ENCODE peak calls at places on chromosomes 4 and X, in seven cellular contexts. L is adrenal gland, M is B cell, G is endothelial cell, P is EL, E is hepatocyte, B is GDM1. W is an unnamed sample.
A peak's percentile ranks its signal among the peaks of the same experiment; 100 is the strongest.

GRCh38 chrX:103664363-103664762 is 22.1 kb downstream of the MORF4L2 start:
- DNase-seq in L (no peak), E (no peak), M (no peak), P (no peak), B (no peak), G (no peak), W (no peak)

GRCh38 chrX:2474963-2475726 is 25.6 kb downstream of the DHRSX start:
- DNase-seq in B (no peak), M (no peak), P (no peak), G (no peak), E (no peak), L (no peak), W (peak; percentile 44)

GRCh38 chr4:110193822-110194761 is 4.3 kb downstream of the ELOVL6 start:
- DNase-seq in P (peak; percentile 54), B (peak; percentile 79), M (peak; percentile 75), E (peak; percentile 93), L (peak; percentile 91), G (peak; percentile 56), W (peak; percentile 97)

GRCh38 chrX:47523297-47523696 is 37.7 kb upstream of the ARAF start:
- DNase-seq in P (peak; percentile 68), E (peak; percentile 83), B (peak; percentile 63), L (peak; percentile 83), G (peak; percentile 83), M (peak; percentile 79), W (peak; percentile 87)

GRCh38 chrX:79452879-79453278 is 85.7 kb upstream of the ITM2A start:
- DNase-seq in G (no peak), E (peak; percentile 7), P (no peak), M (no peak), L (no peak), B (no peak), W (no peak)

GRCh38 chr4:42671431-42672194 is 14.7 kb upstream of the ATP8A1 start:
- DNase-seq in E (no peak), B (peak; percentile 12), M (no peak), P (no peak), G (no peak), L (no peak), W (no peak)

GRCh38 chr4:41280010-41280409 is 23.3 kb downstream of the UCHL1 start:
- DNase-seq in M (no peak), E (no peak), G (no peak), L (no peak), P (no peak), B (no peak), W (no peak)

GRCh38 chr4:118954246-118954645 is 65.6 kb downstream of the SYNPO2 start:
- DNase-seq in E (no peak), L (no peak), G (no peak), M (no peak), P (peak; percentile 41), B (no peak), W (no peak)

GRCh38 chr4:182427530-182427929 is 184.3 kb downstream of the TENM3 start:
- DNase-seq in P (no peak), M (no peak), L (no peak), G (no peak), B (no peak), E (peak; percentile 11), W (no peak)

GRCh38 chr4:3525532-3526430 is 6.4 kb downstream of the LRPAP1 start:
- DNase-seq in M (no peak), P (no peak), B (no peak), L (no peak), G (peak; percentile 3), E (no peak), W (no peak)

GRCh38 chrX:153768311-153769157 is 4.5 kb downstream of the PLXNB3 start:
- DNase-seq in G (no peak), M (no peak), E (no peak), P (no peak), L (no peak), B (no peak), W (peak; percentile 46)

GRCh38 chr4:32030406-32030805 is 1310.2 kb downstream of the PCDH7 start:
- DNase-seq in L (no peak), G (no peak), M (no peak), P (no peak), B (no peak), E (no peak), W (no peak)

GRCh38 chr4:111641813-111642579 is 503.3 kb upstream of the FAM241A start:
- DNase-seq in B (peak; percentile 63), M (no peak), L (peak; percentile 84), P (peak; percentile 83), E (peak; percentile 92), G (peak; percentile 69), W (peak; percentile 78)

GRCh38 chr4:20788266-20788665 is 88.0 kb downstream of the PACRGL start:
- DNase-seq in B (no peak), P (no peak), E (no peak), G (no peak), M (no peak), L (no peak), W (no peak)

GRCh38 chrX:72245461-72246089 is 6.7 kb upstream of the ERCC6L start:
- DNase-seq in E (peak; percentile 56), P (peak; percentile 65), B (peak; percentile 10), L (peak; percentile 66), G (peak; percentile 62), M (no peak), W (peak; percentile 79)

GRCh38 chr4:127370495-127371069 is 262.2 kb upstream of the INTU start:
- DNase-seq in M (no peak), G (no peak), P (peak; percentile 0), B (no peak), E (peak; percentile 8), L (peak; percentile 10), W (no peak)

GRCh38 chr4:3037957-3038451 is 36.3 kb downstream of the HTT-AS start:
- DNase-seq in G (no peak), M (no peak), L (peak; percentile 13), E (no peak), B (no peak), P (no peak), W (no peak)

GRCh38 chr4:87089368-87089767 is 131.1 kb downstream of the KLHL8 start:
- DNase-seq in B (no peak), M (no peak), P (no peak), L (no peak), G (no peak), E (no peak), W (no peak)

GRCh38 chr4:7358100-7358735 is 76.5 kb downstream of the PSAPL1 start:
- DNase-seq in G (no peak), B (no peak), M (peak; percentile 10), L (peak; percentile 86), P (peak; percentile 95), E (peak; percentile 42), W (peak; percentile 84)

GRCh38 chr4:75232546-75232945 is 281.7 kb downstream of the RCHY1 start:
- DNase-seq in P (no peak), E (no peak), B (no peak), L (no peak), M (no peak), G (no peak), W (no peak)

W was measured in islet precursor cell.